ENCODE peak calls at places on chromosomes 16 and 17, in nine cellular contexts. J is neuronal stem cell, Z is fibroblast of lung, P is Karpas-422, I is colonic mucosa, T is neural progenitor cell, D is MM.1S, A is mesendoderm, L is IMR-90. V is an unnamed sample.

GRCh38 chr16:89115216-89115949 is 21.7 kb downstream of the ACSF3 start:
- DNase-seq in J (no peak), Z (no peak), P (peak), I (peak), T (no peak), D (peak), A (no peak), L (no peak), V (peak)

GRCh38 chr16:28202147-28202746 is 9.5 kb downstream of the XPO6 start:
- DNase-seq in J (no peak), Z (no peak), P (peak), I (no peak), T (no peak), D (no peak), A (peak), L (no peak), V (no peak)

GRCh38 chr16:47143329-47143676 is 442 bp downstream of the NETO2 start:
- DNase-seq in J (peak), Z (peak), P (peak), I (peak), T (peak), D (peak), A (peak), L (peak), V (no peak)

GRCh38 chr17:77437017-77437416 is 296.2 kb downstream of the SEC14L1 start:
- DNase-seq in J (no peak), Z (peak), P (peak), I (peak), T (no peak), D (no peak), A (no peak), L (peak), V (peak)

GRCh38 chr16:56914896-56915295 is 17.0 kb upstream of the HERPUD1 start:
- DNase-seq in J (no peak), Z (no peak), P (no peak), I (no peak), T (no peak), D (no peak), A (no peak), L (no peak), V (no peak)

GRCh38 chr17:10435096-10435495 is 13.3 kb upstream of the MYH8 start:
- DNase-seq in J (no peak), Z (no peak), P (no peak), I (no peak), T (no peak), D (no peak), A (peak), L (no peak), V (no peak)

GRCh38 chr16:87734644-87735043 is 31.1 kb downstream of the KLHDC4 start:
- DNase-seq in J (no peak), Z (no peak), P (no peak), I (no peak), T (no peak), D (no peak), A (peak), L (no peak), V (no peak)

GRCh38 chr17:41267711-41268110 is 2.5 kb downstream of the KRTAP9-6 start:
- DNase-seq in J (no peak), Z (no peak), P (no peak), I (no peak), T (no peak), D (no peak), A (no peak), L (no peak), V (no peak)

GRCh38 chr16:35146031-35146710 is 1686.8 kb downstream of the TP53TG3F start:
- DNase-seq in J (no peak), Z (no peak), P (no peak), I (no peak), T (no peak), D (no peak), A (no peak), L (no peak), V (no peak)

GRCh38 chr16:13012591-13012990 is 111.2 kb downstream of the SHISA9 start:
- DNase-seq in J (no peak), Z (no peak), P (no peak), I (no peak), T (peak), D (peak), A (peak), L (no peak), V (no peak)

GRCh38 chr16:50272111-50272571 is 5.8 kb downstream of the ADCY7 start:
- DNase-seq in J (no peak), Z (no peak), P (no peak), I (no peak), T (no peak), D (no peak), A (no peak), L (no peak), V (no peak)

GRCh38 chr17:18955009-18955408 is 3.0 kb downstream of the SLC5A10 start:
- DNase-seq in J (no peak), Z (no peak), P (no peak), I (no peak), T (no peak), D (no peak), A (no peak), L (no peak), V (no peak)

GRCh38 chr17:73399056-73399455 is 87.3 kb upstream of the CDC42EP4 start:
- DNase-seq in J (no peak), Z (no peak), P (no peak), I (no peak), T (no peak), D (no peak), A (no peak), L (no peak), V (no peak)

GRCh38 chr17:45106582-45106981 is 25.7 kb downstream of the PLCD3 start:
- DNase-seq in J (no peak), Z (no peak), P (no peak), I (no peak), T (no peak), D (no peak), A (no peak), L (no peak), V (no peak)

GRCh38 chr17:45104497-45104896 is 27.8 kb downstream of the PLCD3 start:
- DNase-seq in J (no peak), Z (no peak), P (no peak), I (no peak), T (peak), D (no peak), A (no peak), L (no peak), V (no peak)

GRCh38 chr17:45107286-45107685 is 25.0 kb downstream of the PLCD3 start:
- DNase-seq in J (no peak), Z (no peak), P (no peak), I (no peak), T (no peak), D (no peak), A (no peak), L (no peak), V (no peak)

GRCh38 chr17:45104907-45105624 is 27.2 kb downstream of the PLCD3 start:
- DNase-seq in J (no peak), Z (no peak), P (no peak), I (no peak), T (no peak), D (no peak), A (no peak), L (no peak), V (no peak)

GRCh38 chr17:45106101-45106500 is 26.2 kb downstream of the PLCD3 start:
- DNase-seq in J (no peak), Z (no peak), P (no peak), I (no peak), T (no peak), D (no peak), A (no peak), L (no peak), V (no peak)
- H3K9ac ChIP-seq in J (no peak), Z (no peak), P (no peak), I (no peak), T (no peak), D (no peak), A (no peak), L (no peak), V (no peak)

GRCh38 chr17:1958134-1958881 is 66.8 kb downstream of the RTN4RL1 start:
- DNase-seq in J (no peak), Z (no peak), P (no peak), I (no peak), T (no peak), D (no peak), A (no peak), L (no peak), V (no peak)
- H3K4me3 ChIP-seq in J (no peak), Z (no peak), P (no peak), I (no peak), T (no peak), D (no peak), A (no peak), L (no peak), V (no peak)

GRCh38 chr17:82400830-82401229 is 17.3 kb upstream of the HEXD start:
- DNase-seq in J (no peak), Z (no peak), P (peak), I (peak), T (no peak), D (peak), A (no peak), L (no peak), V (peak)
- H3K9ac ChIP-seq in J (no peak), Z (no peak), P (peak), I (no peak), T (no peak), D (peak), A (no peak), L (no peak), V (no peak)

GRCh38 chr17:4256952-4257351 is 6.8 kb downstream of the ANKFY1 start:
- DNase-seq in J (no peak), Z (no peak), P (no peak), I (no peak), T (no peak), D (no peak), A (no peak), L (no peak), V (no peak)

GRCh38 chr17:4263282-4264215 is at the start of gene ANKFY1:
- DNase-seq in J (peak), Z (peak), P (peak), I (peak), T (peak), D (peak), A (peak), L (peak), V (peak)

GRCh38 chr17:4258867-4259266 is 4.9 kb downstream of the ANKFY1 start:
- DNase-seq in J (no peak), Z (no peak), P (no peak), I (no peak), T (no peak), D (no peak), A (no peak), L (no peak), V (no peak)

GRCh38 chr17:4266550-4266949 is 2.8 kb upstream of the ANKFY1 start:
- DNase-seq in J (no peak), Z (no peak), P (no peak), I (no peak), T (no peak), D (no peak), A (no peak), L (no peak), V (no peak)

GRCh38 chr17:4261452-4261851 is 2.3 kb downstream of the ANKFY1 start:
- DNase-seq in J (no peak), Z (no peak), P (no peak), I (no peak), T (no peak), D (no peak), A (peak), L (no peak), V (no peak)
- H3K4me3 ChIP-seq in J (no peak), Z (no peak), P (peak), I (no peak), T (peak), D (no peak), A (no peak), L (no peak), V (no peak)

GRCh38 chr16:85373741-85374570 is 239.2 kb upstream of the GSE1 start:
- DNase-seq in J (no peak), Z (no peak), P (no peak), I (no peak), T (no peak), D (no peak), A (no peak), L (no peak), V (no peak)
- H3K9ac ChIP-seq in J (peak), Z (no peak), P (no peak), I (no peak), T (no peak), D (no peak), A (no peak), L (no peak), V (no peak)

GRCh38 chr16:66376577-66377326 is 10.3 kb downstream of the CDH5 start:
- DNase-seq in J (no peak), Z (no peak), P (no peak), I (no peak), T (no peak), D (no peak), A (no peak), L (no peak), V (no peak)
- H3K4me3 ChIP-seq in J (no peak), Z (no peak), P (no peak), I (no peak), T (no peak), D (no peak), A (no peak), L (no peak), V (no peak)

DNA sequence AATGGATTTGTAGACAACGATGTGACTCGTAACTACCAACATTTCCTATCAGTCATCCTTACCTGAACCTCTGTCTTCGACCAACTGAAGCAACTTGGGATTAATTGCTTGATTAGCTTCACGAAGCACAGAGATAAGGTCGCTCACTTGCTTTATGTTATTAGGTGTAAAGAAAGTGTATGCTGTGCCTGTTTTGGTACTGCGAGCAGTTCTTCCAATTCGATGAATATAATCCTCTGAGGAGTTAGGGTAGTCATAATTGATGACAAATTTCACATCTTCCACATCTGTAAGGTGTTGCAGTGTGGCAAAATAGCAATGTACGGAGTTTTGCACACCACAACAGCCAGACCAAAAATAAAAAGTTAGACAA is 3.6 kb upstream of the POLG2 start:
- DNase-seq in J (no peak), Z (no peak), P (no peak), I (no peak), T (no peak), D (no peak), A (no peak), L (no peak), V (no peak)
- H3K9ac ChIP-seq in J (no peak), Z (no peak), P (no peak), I (no peak), T (no peak), D (no peak), A (no peak), L (no peak), V (no peak)

GRCh38 chr17:32009262-32009542 is 2.0 kb downstream of the LRRC37B start:
- DNase-seq in J (no peak), Z (no peak), P (no peak), I (no peak), T (no peak), D (no peak), A (no peak), L (no peak), V (no peak)
- H3K4me3 ChIP-seq in J (peak), Z (peak), P (peak), I (peak), T (peak), D (no peak), A (no peak), L (no peak), V (peak)

GRCh38 chr17:36935681-36936454 is 1.4 kb upstream of the LHX1 start:
- DNase-seq in J (no peak), Z (no peak), P (no peak), I (no peak), T (peak), D (no peak), A (peak), L (no peak), V (no peak)
- H3K9ac ChIP-seq in J (no peak), Z (no peak), P (no peak), I (no peak), T (no peak), D (no peak), A (peak), L (no peak), V (no peak)